ENCODE peak calls at places on chromosome 15, in seven cellular contexts. W is neuronal stem cell, F is IMR-90, C is H9, B is mesendoderm, T is trophoblast cell, E is H1. I is an unnamed sample.

GRCh38 chr15:59299919-59300617 is 72.6 kb downstream of the MYO1E start:
- DNase-seq in W (no peak), F (peak), C (no peak), B (no peak), T (peak), E (no peak), I (peak)

GRCh38 chr15:89496155-89497098 is at the start of gene RHCG:
- DNase-seq in W (peak), F (peak), C (peak), B (peak), T (peak), E (peak), I (peak)

GRCh38 chr15:89132611-89133242 is 44.5 kb downstream of the ABHD2 start:
- DNase-seq in W (no peak), F (no peak), C (no peak), B (no peak), T (no peak), E (no peak), I (no peak)

GRCh38 chr15:29141908-29142747 is 127.5 kb downstream of the NSMCE3 start:
- DNase-seq in W (no peak), F (no peak), C (peak), B (no peak), T (no peak), E (no peak), I (no peak)

GRCh38 chr15:42100021-42100800 is 5.8 kb upstream of the PLA2G4D start:
- DNase-seq in W (no peak), F (peak), C (no peak), B (no peak), T (peak), E (no peak), I (peak)

GRCh38 chr15:100340721-100341661 is 784 bp downstream of the ADAMTS17 start:
- DNase-seq in W (no peak), F (no peak), C (no peak), B (peak), T (no peak), E (no peak), I (no peak)

GRCh38 chr15:75025102-75025501 is 1.7 kb downstream of the PPCDC start:
- DNase-seq in W (no peak), F (no peak), C (no peak), B (no peak), T (no peak), E (no peak), I (no peak)

GRCh38 chr15:99253381-99254090 is 2.3 kb downstream of the LRRC28 start:
- DNase-seq in W (no peak), F (peak), C (no peak), B (no peak), T (no peak), E (no peak), I (peak)

GRCh38 chr15:93566777-93567176 is 477.8 kb upstream of the RGMA start:
- DNase-seq in W (no peak), F (no peak), C (no peak), B (peak), T (no peak), E (no peak), I (no peak)

DNA sequence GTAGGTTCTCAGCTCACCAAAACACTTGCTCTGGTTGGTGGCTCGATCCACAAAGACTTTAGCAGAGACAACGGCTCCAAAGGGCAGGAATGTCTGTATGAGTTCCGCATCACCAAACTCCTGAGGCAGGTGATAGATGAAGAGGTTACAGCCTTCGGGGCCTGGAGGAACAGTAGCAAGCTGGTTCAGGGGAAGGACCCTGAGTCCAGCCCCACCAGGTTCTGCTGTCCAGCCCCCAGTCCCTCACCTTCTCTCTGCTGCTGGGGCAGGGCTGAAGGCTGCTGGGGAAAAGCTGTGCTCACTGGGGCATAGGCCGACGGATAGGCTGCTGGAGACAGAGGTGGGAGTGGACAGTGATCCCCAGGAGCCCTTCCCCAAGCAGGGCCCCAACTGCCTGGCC is 15.9 kb upstream of the PARP6 start:
- DNase-seq in W (no peak), F (no peak), C (no peak), B (no peak), T (no peak), E (no peak), I (no peak)
- H3K18ac ChIP-seq in W (no peak), F (no peak), C (no peak), B (no peak), T (no peak), E (no peak), I (no peak)

DNA sequence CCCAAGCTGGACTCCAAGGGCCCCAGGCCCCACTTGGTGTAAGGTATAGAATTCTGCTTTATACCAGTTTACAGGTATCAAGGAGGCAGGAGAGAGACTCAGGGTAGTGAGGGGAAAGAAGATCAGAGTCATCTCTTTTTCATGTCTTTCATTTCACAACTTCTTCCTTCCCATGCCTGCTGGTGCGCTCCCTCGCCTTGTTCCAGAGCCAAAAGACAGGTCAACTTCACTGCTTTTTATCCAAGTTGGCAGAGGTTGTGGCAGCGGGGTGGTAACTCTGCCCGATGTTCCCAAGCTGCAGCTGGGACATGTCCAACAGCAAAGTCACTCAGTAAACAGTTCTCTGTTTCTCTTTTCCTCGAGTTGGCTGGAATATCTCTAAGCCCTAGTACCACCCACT is 86.3 kb upstream of the TCF12 start:
- DNase-seq in W (no peak), F (no peak), C (no peak), B (no peak), T (no peak), E (no peak), I (no peak)
- H2BK120ac ChIP-seq in W (no peak), F (no peak), C (no peak), B (no peak), T (no peak), E (no peak), I (no peak)

DNA sequence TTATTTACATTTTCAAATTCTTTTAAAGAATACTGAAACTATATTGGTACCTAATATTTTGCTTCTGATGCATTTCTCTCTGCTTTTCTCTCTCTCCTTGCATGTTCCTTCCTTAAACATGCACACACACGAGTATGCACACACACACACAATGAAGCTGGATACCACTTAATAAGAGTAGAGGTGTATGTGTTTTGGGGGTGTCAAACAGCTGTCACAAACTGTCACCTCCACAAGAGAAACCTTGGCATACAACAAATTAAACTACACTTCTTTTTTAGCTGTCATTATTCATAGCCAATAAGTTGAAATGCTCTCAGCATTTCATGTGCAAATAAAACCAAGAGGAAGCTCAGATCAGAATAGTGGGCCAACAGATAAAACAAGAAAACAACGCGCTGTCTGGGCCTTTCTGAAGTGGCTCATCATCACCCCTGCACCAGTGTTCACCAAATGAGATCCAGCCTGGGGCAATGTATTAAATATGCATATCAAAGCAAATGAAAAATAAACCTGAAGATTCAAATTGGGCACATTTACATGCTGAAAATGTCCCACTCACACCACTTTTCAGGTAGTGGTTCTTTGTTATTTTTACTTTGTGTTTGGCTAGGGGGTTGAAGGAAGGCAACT is 9.7 kb downstream of the MEIS2 start:
- DNase-seq in W (no peak), F (no peak), C (no peak), B (no peak), T (no peak), E (no peak), I (no peak)
- H3K18ac ChIP-seq in W (no peak), F (no peak), C (no peak), B (no peak), T (no peak), E (no peak), I (no peak)

GRCh38 chr15:48566669-48567068 is 78.8 kb downstream of the FBN1 start:
- DNase-seq in W (no peak), F (peak), C (no peak), B (no peak), T (peak), E (no peak), I (peak)
- H2BK120ac ChIP-seq in W (no peak), F (peak), C (no peak), B (no peak), T (no peak), E (no peak), I (peak)

DNA sequence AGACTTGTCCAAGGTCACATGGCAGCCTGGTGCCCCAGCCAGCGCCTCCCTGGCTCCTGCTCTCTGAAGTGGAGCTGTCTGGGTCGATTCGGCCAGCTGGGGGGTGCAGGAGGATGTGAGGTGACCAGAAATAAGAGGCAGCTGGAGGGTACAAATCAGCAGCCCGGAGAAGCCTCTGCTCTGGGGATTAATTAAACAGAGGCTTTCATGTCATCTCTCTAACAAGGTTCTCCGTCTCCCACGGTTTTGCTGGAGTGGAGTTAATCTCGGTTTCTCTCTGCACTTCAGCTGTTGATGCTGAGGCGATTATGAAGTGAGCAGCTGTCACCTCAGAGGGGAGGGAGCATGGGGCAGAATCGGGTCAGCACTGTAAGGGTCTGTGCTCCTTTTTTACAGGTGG is 236.8 kb downstream of the TLE3 start:
- DNase-seq in W (no peak), F (no peak), C (no peak), B (no peak), T (no peak), E (no peak), I (peak)
- H3K18ac ChIP-seq in W (no peak), F (no peak), C (no peak), B (peak), T (no peak), E (no peak), I (peak)

DNA sequence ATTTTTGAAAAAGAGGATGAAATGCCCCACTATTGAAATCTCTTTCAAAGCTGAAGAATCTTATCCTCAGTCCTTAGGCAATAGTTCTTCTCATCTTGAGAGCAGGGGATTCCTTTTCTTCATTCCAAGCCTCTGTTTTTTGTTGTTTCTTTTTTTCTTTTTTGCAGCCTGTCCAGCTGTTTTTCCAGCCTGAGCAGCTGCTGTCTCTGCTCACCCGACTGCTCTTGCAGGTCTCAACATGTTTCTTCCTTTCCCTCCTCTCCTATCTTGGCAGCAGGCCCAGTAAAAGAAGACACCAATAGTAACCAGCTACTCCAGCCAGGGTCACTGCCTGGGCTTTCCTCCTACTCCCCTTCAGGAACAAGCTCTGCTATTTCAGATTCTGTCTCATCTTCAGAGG is 23.8 kb downstream of the MEX3B start:
- DNase-seq in W (no peak), F (peak), C (no peak), B (no peak), T (no peak), E (no peak), I (peak)
- H2BK120ac ChIP-seq in W (no peak), F (peak), C (no peak), B (no peak), T (no peak), E (no peak), I (no peak)

DNA sequence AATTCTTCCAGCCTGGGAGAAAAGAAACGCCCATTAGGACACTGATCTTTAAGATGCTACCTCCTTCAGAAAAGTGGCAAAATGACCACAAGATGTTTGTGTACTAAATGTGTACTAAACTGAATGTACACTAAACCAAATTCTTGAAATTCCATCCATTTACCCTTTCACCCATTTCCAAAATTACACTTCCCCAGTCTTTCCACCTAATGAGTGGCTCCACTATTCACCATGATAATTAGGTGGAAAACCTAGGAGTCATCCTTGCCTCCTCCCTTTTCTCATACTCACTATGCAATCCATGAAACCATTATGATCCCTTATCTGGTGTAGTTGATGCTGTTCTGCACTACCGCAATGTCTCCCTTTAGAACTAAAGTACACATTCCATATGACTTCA is 452.1 kb upstream of the THBS1 start:
- DNase-seq in W (no peak), F (no peak), C (no peak), B (no peak), T (no peak), E (no peak), I (peak)
- H3K18ac ChIP-seq in W (no peak), F (peak), C (no peak), B (no peak), T (no peak), E (no peak), I (peak)

DNA sequence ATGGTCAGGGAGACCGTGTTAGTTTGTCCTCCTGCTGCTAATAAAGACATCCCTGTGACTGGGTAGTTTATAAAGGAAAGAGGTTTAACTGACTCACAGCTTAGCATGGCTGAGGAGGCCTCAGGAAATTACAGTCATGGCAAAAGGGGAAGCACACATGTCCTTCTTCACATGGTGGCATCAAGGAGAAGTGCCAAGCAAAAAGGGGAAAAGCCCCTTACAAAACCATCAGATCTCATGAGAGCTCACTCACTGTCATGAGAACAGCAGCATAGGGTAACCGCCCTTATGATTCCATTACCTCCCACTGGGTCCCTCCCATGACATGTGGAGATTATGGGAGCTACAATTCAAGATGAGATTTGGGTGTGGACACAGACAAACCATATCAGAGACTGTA is 27.0 kb downstream of the TM2D3 start:
- DNase-seq in W (no peak), F (no peak), C (no peak), B (no peak), T (no peak), E (no peak), I (no peak)
- H2BK120ac ChIP-seq in W (no peak), F (no peak), C (no peak), B (no peak), T (no peak), E (no peak), I (no peak)

GRCh38 chr15:80177151-80177550 is 24.4 kb downstream of the FAH start:
- DNase-seq in W (no peak), F (no peak), C (no peak), B (no peak), T (no peak), E (no peak), I (no peak)
- H3K18ac ChIP-seq in W (no peak), F (no peak), C (no peak), B (no peak), T (no peak), E (no peak), I (no peak)